ENCODE peak calls at places on chromosome 5, in ten cellular contexts. A, G, Q, W, P, T, H, S, M and L are unnamed samples.

GRCh38 chr5:148063861-148064260 is at the start of gene SPINK5:
- DNase-seq in W (no peak), M (no peak), G (no peak), P (no peak), T (no peak), A (no peak), Q (no peak), S (no peak), H (no peak), L (no peak)

GRCh38 chr5:145712245-145712644 is 122.9 kb downstream of the PRELID2 start:
- DNase-seq in W (no peak), T (no peak), S (no peak), G (no peak), P (no peak), Q (no peak), M (no peak), H (no peak), A (no peak), L (no peak)

GRCh38 chr5:91225848-91226686 is 157.1 kb downstream of the ARRDC3 start:
- DNase-seq in W (peak), T (peak), Q (peak), P (peak), S (no peak), H (peak), A (no peak), G (peak), M (peak), L (no peak)

GRCh38 chr5:37721447-37721871 is 118.4 kb downstream of the GDNF start:
- DNase-seq in P (no peak), W (no peak), T (no peak), M (no peak), S (no peak), Q (no peak), G (peak), A (no peak), H (no peak), L (peak)

GRCh38 chr5:106454651-106455415 is 1215.9 kb downstream of the EFNA5 start:
- DNase-seq in W (no peak), P (no peak), M (no peak), G (no peak), S (peak), H (no peak), T (no peak), Q (peak), A (no peak), L (no peak)

GRCh38 chr5:121693864-121694263 is 157.8 kb upstream of the FTMT start:
- DNase-seq in S (peak), P (no peak), A (no peak), H (no peak), G (no peak), M (no peak), Q (peak), T (no peak), W (no peak), L (no peak)

GRCh38 chr5:156800982-156801381 is 49.1 kb upstream of the PPP1R2B start:
- DNase-seq in W (no peak), P (no peak), T (no peak), S (no peak), Q (no peak), G (no peak), M (no peak), A (no peak), H (no peak), L (no peak)

GRCh38 chr5:165508286-165508685 is 2002.9 kb downstream of the MAT2B start:
- DNase-seq in M (no peak), P (no peak), T (no peak), Q (peak), A (no peak), W (no peak), H (no peak), G (no peak), S (no peak), L (no peak)

GRCh38 chr5:132466453-132467291 is 23.9 kb downstream of the IRF1 start:
- DNase-seq in H (peak), T (peak), W (peak), A (no peak), P (no peak), S (peak), G (peak), M (peak), Q (peak), L (no peak)

GRCh38 chr5:126138475-126139005 is 284.7 kb upstream of the GRAMD2B start:
- DNase-seq in P (no peak), T (no peak), Q (no peak), W (no peak), G (no peak), S (peak), A (peak), M (no peak), H (no peak), L (no peak)

GRCh38 chr5:1757511-1757910 is 42.1 kb downstream of the MRPL36 start:
- DNase-seq in P (no peak), Q (no peak), A (no peak), M (peak), T (no peak), S (no peak), H (no peak), G (no peak), W (peak), L (no peak)

GRCh38 chr5:60633336-60633735 is 66.6 kb downstream of the DEPDC1B start:
- DNase-seq in T (no peak), W (no peak), S (peak), A (no peak), G (no peak), M (no peak), Q (no peak), P (no peak), H (no peak), L (peak)

GRCh38 chr5:30030110-30030509 is 1163.4 kb upstream of the CDH6 start:
- DNase-seq in Q (peak), W (no peak), P (no peak), G (no peak), T (no peak), H (no peak), M (no peak), S (no peak), A (no peak), L (no peak)

GRCh38 chr5:40260351-40260750 is 419.4 kb upstream of the PTGER4 start:
- DNase-seq in G (no peak), H (no peak), W (no peak), M (no peak), T (no peak), S (no peak), Q (no peak), A (no peak), P (no peak), L (no peak)

GRCh38 chr5:15463231-15463630 is 36.7 kb upstream of the FBXL7 start:
- DNase-seq in A (no peak), P (no peak), T (no peak), M (no peak), H (no peak), G (no peak), Q (no peak), W (no peak), S (peak), L (peak)

GRCh38 chr5:130541617-130542221 is 623.3 kb downstream of the HINT1 start:
- DNase-seq in G (no peak), Q (peak), P (no peak), W (no peak), H (no peak), A (no peak), S (peak), M (no peak), T (no peak), L (no peak)

GRCh38 chr5:14357861-14358260 is 214.7 kb downstream of the TRIO start:
- DNase-seq in M (no peak), W (no peak), Q (no peak), T (no peak), P (no peak), H (no peak), S (no peak), G (no peak), A (no peak), L (no peak)

GRCh38 chr5:168433982-168434381 is 52.3 kb upstream of the RARS1 start:
- DNase-seq in W (no peak), M (no peak), T (no peak), G (no peak), A (no peak), S (no peak), Q (no peak), P (no peak), H (no peak), L (no peak)

GRCh38 chr5:31987985-31988710 is 186.0 kb downstream of the GOLPH3 start:
- DNase-seq in T (no peak), S (peak), G (no peak), W (no peak), Q (peak), A (peak), H (no peak), M (no peak), P (no peak), L (peak)

GRCh38 chr5:80153586-80154126 is 102.2 kb downstream of the SERINC5 start:
- DNase-seq in G (no peak), S (no peak), T (peak), M (no peak), W (no peak), Q (no peak), A (no peak), P (no peak), H (peak), L (no peak)

GRCh38 chr5:55141945-55142690 is 17.9 kb upstream of the GPX8 start:
- DNase-seq in P (no peak), A (no peak), H (no peak), W (no peak), T (no peak), M (no peak), Q (no peak), G (no peak), S (no peak), L (no peak)

GRCh38 chr5:69517763-69518212 is 25.2 kb downstream of the OCLN start:
- DNase-seq in S (no peak), W (no peak), H (no peak), Q (peak), A (no peak), T (no peak), P (no peak), M (no peak), G (no peak), L (no peak)